ENCODE peak calls at places on chromosomes 4 and X, in four cellular contexts. One of them, this sample, is unnamed.

GRCh38 chr4:19651481-19651880 is 600.2 kb upstream of the SLIT2 start:
- DNase-seq in AG09319: peak
- DNase-seq in heart right ventricle: no peak
- DNase-seq in keratinocyte: no peak
- DNase-seq in this sample: no peak

GRCh38 chr4:67809502-67809901 is 55.3 kb upstream of the GNRHR start:
- DNase-seq in AG09319: no peak
- DNase-seq in heart right ventricle: no peak
- DNase-seq in keratinocyte: no peak
- DNase-seq in this sample: no peak

GRCh38 chrX:37314526-37314925 is 34.6 kb upstream of the PRRG1 start:
- DNase-seq in AG09319: no peak
- DNase-seq in keratinocyte: no peak
- DNase-seq in heart right ventricle: no peak
- DNase-seq in this sample: no peak

GRCh38 chrX:101430457-101431078 is 22.5 kb downstream of the HNRNPH2 start:
- DNase-seq in heart right ventricle: no peak
- DNase-seq in keratinocyte: no peak
- DNase-seq in AG09319: no peak
- DNase-seq in this sample: peak

GRCh38 chr4:85938062-85938461 is 421.8 kb downstream of the MAPK10 start:
- DNase-seq in AG09319: no peak
- DNase-seq in keratinocyte: no peak
- DNase-seq in heart right ventricle: no peak
- DNase-seq in this sample: no peak

GRCh38 chr4:144948009-144948408 is 150.0 kb downstream of the ANAPC10 start:
- DNase-seq in keratinocyte: no peak
- DNase-seq in heart right ventricle: no peak
- DNase-seq in AG09319: no peak
- DNase-seq in this sample: no peak

GRCh38 chr4:101239685-101240084 is 107.6 kb downstream of the PPP3CA start:
- DNase-seq in AG09319: no peak
- DNase-seq in keratinocyte: no peak
- DNase-seq in heart right ventricle: no peak
- DNase-seq in this sample: no peak

GRCh38 chr4:108043536-108043935 is 53.8 kb downstream of the HADH start:
- DNase-seq in AG09319: no peak
- DNase-seq in keratinocyte: no peak
- DNase-seq in heart right ventricle: no peak
- DNase-seq in this sample: no peak

GRCh38 chrX:77431227-77431626 is 16.0 kb upstream of the FGF16 start:
- DNase-seq in keratinocyte: no peak
- DNase-seq in heart right ventricle: no peak
- DNase-seq in AG09319: peak
- DNase-seq in this sample: no peak

GRCh38 chr4:108114503-108114902 is 54.2 kb downstream of the LEF1 start:
- DNase-seq in keratinocyte: no peak
- DNase-seq in AG09319: no peak
- DNase-seq in heart right ventricle: no peak
- DNase-seq in this sample: no peak

GRCh38 chr4:153616005-153616555 is 68.0 kb upstream of the TLR2 start:
- DNase-seq in keratinocyte: no peak
- DNase-seq in AG09319: no peak
- DNase-seq in heart right ventricle: no peak
- DNase-seq in this sample: no peak

GRCh38 chr4:28209371-28209924 is 1348.8 kb downstream of the STIM2 start:
- DNase-seq in heart right ventricle: no peak
- DNase-seq in keratinocyte: no peak
- DNase-seq in AG09319: no peak
- DNase-seq in this sample: no peak

GRCh38 chr4:32826169-32826568 is 2106.0 kb downstream of the PCDH7 start:
- DNase-seq in keratinocyte: no peak
- DNase-seq in AG09319: no peak
- DNase-seq in heart right ventricle: no peak
- DNase-seq in this sample: no peak

GRCh38 chr4:38803833-38804653 is 548 bp downstream of the TLR1 start:
- DNase-seq in heart right ventricle: no peak
- DNase-seq in AG09319: no peak
- DNase-seq in keratinocyte: no peak
- DNase-seq in this sample: peak

GRCh38 chr4:40418430-40419230 is 83.5 kb downstream of the CHRNA9 start:
- DNase-seq in heart right ventricle: no peak
- DNase-seq in AG09319: peak
- DNase-seq in keratinocyte: no peak
- DNase-seq in this sample: no peak

GRCh38 chr4:53767503-53767902 is 176.2 kb upstream of the LNX1 start:
- DNase-seq in heart right ventricle: no peak
- DNase-seq in AG09319: peak
- DNase-seq in keratinocyte: no peak
- DNase-seq in this sample: no peak

GRCh38 chr4:16233569-16234177 is 7.4 kb upstream of the TAPT1 start:
- DNase-seq in heart right ventricle: no peak
- DNase-seq in AG09319: no peak
- DNase-seq in keratinocyte: no peak
- DNase-seq in this sample: no peak

GRCh38 chrX:151153086-151153485 is 23.3 kb upstream of the GPR50 start:
- DNase-seq in heart right ventricle: no peak
- DNase-seq in keratinocyte: peak
- DNase-seq in AG09319: no peak
- DNase-seq in this sample: no peak

DNA sequence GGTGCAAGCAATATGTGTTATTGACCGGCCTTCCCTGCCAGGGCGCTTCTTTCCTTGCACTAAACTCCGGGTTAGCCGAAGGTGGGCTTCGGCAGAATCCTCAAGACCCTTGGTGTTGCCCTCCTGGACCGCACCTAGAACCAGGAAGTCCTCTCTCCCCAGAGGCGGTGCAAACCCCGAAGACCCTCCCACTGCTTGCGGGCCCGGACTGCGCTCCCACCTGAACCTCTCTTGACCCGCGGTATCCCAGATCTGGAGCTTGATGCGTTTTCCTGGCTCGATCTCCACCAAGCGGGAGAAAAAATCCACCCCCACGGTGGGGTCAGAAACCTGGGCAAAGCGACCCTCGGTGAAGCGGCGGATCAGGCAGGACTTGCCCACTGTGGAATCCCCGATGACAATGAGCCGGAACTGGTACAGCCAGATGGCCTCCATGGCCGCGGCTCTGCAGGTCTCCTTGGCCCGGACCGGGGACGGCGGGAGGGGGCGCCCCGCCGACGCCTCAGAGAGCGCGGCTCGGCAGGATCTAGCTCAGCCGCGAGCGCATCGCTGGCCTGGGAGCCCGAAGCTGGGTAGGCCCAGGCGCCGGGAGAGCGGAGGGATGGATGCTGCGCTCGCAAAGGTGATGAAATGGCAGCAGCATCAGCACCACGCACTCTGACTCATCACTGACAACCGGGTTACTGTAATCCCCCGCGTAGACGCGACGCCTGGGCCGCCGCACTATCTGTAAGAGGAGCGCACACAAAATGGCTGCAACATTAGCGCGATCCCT is at the start of gene RAB39B:
- DNase-seq in AG09319: peak
- DNase-seq in heart right ventricle: peak
- DNase-seq in keratinocyte: no peak
- DNase-seq in this sample: peak
- TF ChIP-seq CTCF in AG09319: peak
- TF ChIP-seq CTCF in heart right ventricle: no peak
- TF ChIP-seq CTCF in keratinocyte: no peak
- TF ChIP-seq CTCF in this sample: peak

GRCh38 chrX:645024-645376 is 14.4 kb downstream of the SHOX start:
- DNase-seq in AG09319: no peak
- DNase-seq in heart right ventricle: no peak
- DNase-seq in keratinocyte: no peak
- DNase-seq in this sample: no peak
- TF ChIP-seq CTCF in AG09319: no peak
- TF ChIP-seq CTCF in heart right ventricle: no peak
- TF ChIP-seq CTCF in keratinocyte: no peak
- TF ChIP-seq CTCF in this sample: no peak

GRCh38 chr4:168782439-168782838 is 227.6 kb downstream of the CBR4 start:
- DNase-seq in AG09319: no peak
- DNase-seq in heart right ventricle: no peak
- DNase-seq in keratinocyte: no peak
- DNase-seq in this sample: no peak

GRCh38 chr4:168787801-168788200 is 222.3 kb downstream of the CBR4 start:
- DNase-seq in heart right ventricle: no peak
- DNase-seq in AG09319: no peak
- DNase-seq in keratinocyte: no peak
- DNase-seq in this sample: no peak

GRCh38 chr4:168781884-168782283 is 228.2 kb downstream of the CBR4 start:
- DNase-seq in AG09319: no peak
- DNase-seq in heart right ventricle: no peak
- DNase-seq in keratinocyte: no peak
- DNase-seq in this sample: no peak

GRCh38 chr4:168787334-168787733 is 222.7 kb downstream of the CBR4 start:
- DNase-seq in AG09319: no peak
- DNase-seq in keratinocyte: no peak
- DNase-seq in heart right ventricle: no peak
- DNase-seq in this sample: no peak

GRCh38 chr4:168784786-168785461 is 225.1 kb downstream of the CBR4 start:
- DNase-seq in heart right ventricle: no peak
- DNase-seq in AG09319: no peak
- DNase-seq in keratinocyte: no peak
- DNase-seq in this sample: no peak
- TF ChIP-seq CTCF in heart right ventricle: no peak
- TF ChIP-seq CTCF in AG09319: no peak
- TF ChIP-seq CTCF in keratinocyte: no peak
- TF ChIP-seq CTCF in this sample: no peak

DNA sequence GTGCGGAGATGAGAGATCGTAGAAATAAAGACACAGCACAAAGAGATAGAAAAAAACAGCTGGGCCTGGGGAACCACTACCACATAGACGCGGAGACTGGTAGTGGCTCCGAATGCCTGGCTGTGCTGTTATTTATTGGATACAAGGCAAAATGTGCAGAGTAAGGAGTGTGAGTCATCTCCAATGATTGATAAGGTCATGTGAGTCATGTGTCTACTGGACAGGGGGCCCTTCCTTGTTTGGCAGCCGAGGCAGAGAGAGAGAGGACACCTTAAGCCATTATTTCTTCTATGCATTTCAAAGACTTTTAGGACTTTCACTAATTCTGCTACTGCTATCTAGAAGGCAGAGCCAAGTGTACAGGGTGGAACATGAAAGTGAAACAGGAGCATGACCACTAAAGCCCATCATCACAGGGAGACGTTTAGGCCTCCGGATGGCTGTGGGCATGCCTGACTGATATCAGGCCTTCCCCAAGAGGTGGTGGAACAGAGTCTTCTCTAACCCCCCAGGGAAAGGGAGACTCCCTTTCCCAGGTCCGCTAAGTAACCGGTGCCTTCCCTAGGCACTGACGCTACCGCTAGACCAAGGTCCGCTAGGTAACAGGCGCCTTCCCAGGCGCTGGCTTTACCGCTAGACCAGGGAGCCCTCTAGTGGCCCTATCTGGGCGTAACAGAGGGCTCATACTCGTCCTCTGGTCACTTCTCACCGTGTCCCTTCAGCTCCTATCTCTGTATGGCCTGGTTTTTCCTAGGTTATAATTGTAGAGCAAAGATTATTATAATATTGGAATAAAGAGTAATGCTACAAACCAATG is 921.5 kb upstream of the PCDH10 start:
- DNase-seq in AG09319: no peak
- DNase-seq in heart right ventricle: peak
- DNase-seq in keratinocyte: no peak
- DNase-seq in this sample: no peak
- TF ChIP-seq CTCF in AG09319: no peak
- TF ChIP-seq CTCF in heart right ventricle: peak
- TF ChIP-seq CTCF in keratinocyte: peak
- TF ChIP-seq CTCF in this sample: no peak

DNA sequence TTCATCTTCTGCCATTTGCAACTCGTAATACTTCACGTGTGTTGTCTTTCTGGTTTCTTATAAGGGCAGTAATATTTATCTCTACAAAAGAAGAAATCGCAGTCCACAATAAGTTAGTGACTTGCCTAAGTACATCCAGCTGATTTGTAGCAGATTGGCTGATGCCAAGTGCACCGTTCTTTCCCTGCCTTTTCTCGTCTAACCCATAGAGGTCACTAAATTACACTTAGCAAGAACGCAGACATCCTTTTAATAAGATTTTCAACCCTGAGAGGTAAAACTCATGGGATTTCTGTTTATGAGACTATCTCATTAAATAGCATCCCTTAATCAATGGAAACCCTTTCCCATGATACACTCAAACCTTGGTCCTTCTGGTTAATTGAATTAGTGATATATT is 408.6 kb upstream of the ACTRT1 start:
- DNase-seq in heart right ventricle: no peak
- DNase-seq in keratinocyte: no peak
- DNase-seq in AG09319: no peak
- DNase-seq in this sample: no peak
- TF ChIP-seq CTCF in heart right ventricle: no peak
- TF ChIP-seq CTCF in keratinocyte: peak
- TF ChIP-seq CTCF in AG09319: no peak
- TF ChIP-seq CTCF in this sample: no peak

GRCh38 chr4:113683143-113683542 is 78.4 kb downstream of the CAMK2D start:
- DNase-seq in AG09319: no peak
- DNase-seq in heart right ventricle: no peak
- DNase-seq in keratinocyte: no peak
- DNase-seq in this sample: peak

GRCh38 chr4:113689394-113689793 is 72.1 kb downstream of the CAMK2D start:
- DNase-seq in AG09319: no peak
- DNase-seq in keratinocyte: no peak
- DNase-seq in heart right ventricle: no peak
- DNase-seq in this sample: no peak

GRCh38 chr4:113682730-113683129 is 78.8 kb downstream of the CAMK2D start:
- DNase-seq in heart right ventricle: no peak
- DNase-seq in keratinocyte: no peak
- DNase-seq in AG09319: no peak
- DNase-seq in this sample: no peak

GRCh38 chr4:113686950-113687718 is 74.4 kb downstream of the CAMK2D start:
- DNase-seq in AG09319: no peak
- DNase-seq in heart right ventricle: no peak
- DNase-seq in keratinocyte: no peak
- DNase-seq in this sample: no peak

GRCh38 chr4:113684534-113685091 is 76.9 kb downstream of the CAMK2D start:
- DNase-seq in AG09319: no peak
- DNase-seq in keratinocyte: no peak
- DNase-seq in heart right ventricle: peak
- DNase-seq in this sample: peak
- TF ChIP-seq CTCF in AG09319: peak
- TF ChIP-seq CTCF in keratinocyte: peak
- TF ChIP-seq CTCF in heart right ventricle: no peak
- TF ChIP-seq CTCF in this sample: no peak

This sample was measured in GM20000.